ENCODE peak calls at places on chromosomes 12 and 14, in four cellular contexts. O is KBM-7, Q is hypothalamus, R is globus pallidus. H is an unnamed sample.

GRCh38 chr12:122076743-122077495 is 1.6 kb upstream of the MLXIP start:
- DNase-seq in O (no peak), Q (no peak), R (no peak), H (no peak)

GRCh38 chr14:95348395-95349080 is 28.8 kb upstream of the CLMN start:
- DNase-seq in O (no peak), Q (no peak), R (no peak), H (no peak)

GRCh38 chr14:74302160-74302628 is 540 bp downstream of the ABCD4 start:
- DNase-seq in O (peak), Q (no peak), R (peak), H (peak)

GRCh38 chr14:101475468-101476257 is 85.6 kb upstream of the DIO3 start:
- DNase-seq in O (no peak), Q (no peak), R (no peak), H (peak)

GRCh38 chr12:11727133-11727664 is 77.7 kb downstream of the ETV6 start:
- DNase-seq in O (no peak), Q (no peak), R (no peak), H (no peak)

GRCh38 chr14:32444262-32444661 is 115.2 kb downstream of the AKAP6 start:
- DNase-seq in O (no peak), Q (no peak), R (no peak), H (no peak)

GRCh38 chr14:58824106-58824505 is 186.3 kb downstream of the DACT1 start:
- DNase-seq in O (no peak), Q (no peak), R (peak), H (no peak)

GRCh38 chr12:5264006-5264405 is 167.9 kb upstream of the NTF3 start:
- DNase-seq in O (no peak), Q (no peak), R (no peak), H (no peak)

GRCh38 chr12:52496590-52497071 is 3.6 kb upstream of the KRT6A start:
- DNase-seq in O (no peak), Q (no peak), R (no peak), H (no peak)

GRCh38 chr12:13204428-13204827 is 7.9 kb downstream of the EMP1 start:
- DNase-seq in O (no peak), Q (no peak), R (no peak), H (no peak)

GRCh38 chr12:101891462-101891971 is 14.1 kb downstream of the DRAM1 start:
- DNase-seq in O (peak), Q (no peak), R (no peak), H (no peak)

GRCh38 chr12:113007166-113007565 is 28.8 kb downstream of the OAS2 start:
- DNase-seq in O (no peak), Q (no peak), R (no peak), H (no peak)

GRCh38 chr14:101962503-101962874 is 1.9 kb upstream of the DYNC1H1 start:
- DNase-seq in O (no peak), Q (no peak), R (peak), H (peak)

GRCh38 chr12:41795910-41796309 is 348.8 kb downstream of the GXYLT1 start:
- DNase-seq in O (peak), Q (no peak), R (no peak), H (no peak)

GRCh38 chr12:129659927-129660326 is 243.9 kb downstream of the TMEM132D start:
- DNase-seq in O (peak), Q (no peak), R (no peak), H (no peak)

GRCh38 chr12:112979281-112979680 is 962 bp downstream of the OAS2 start:
- DNase-seq in O (no peak), Q (no peak), R (no peak), H (no peak)

GRCh38 chr14:76456200-76456599 is 80.3 kb downstream of the ESRRB start:
- DNase-seq in O (peak), Q (no peak), R (peak), H (no peak)

GRCh38 chr14:49999216-49999761 is 106.4 kb downstream of the ARF6 start:
- DNase-seq in O (peak), Q (no peak), R (peak), H (peak)

GRCh38 chr12:5376591-5377207 is 55.2 kb upstream of the NTF3 start:
- DNase-seq in O (no peak), Q (no peak), R (no peak), H (no peak)

GRCh38 chr14:21680072-21680471 is 6.5 kb upstream of the OR4E1 start:
- DNase-seq in O (no peak), Q (no peak), R (no peak), H (no peak)

GRCh38 chr14:100381386-100382105 is 58.4 kb downstream of the SLC25A47 start:
- DNase-seq in O (no peak), Q (no peak), R (no peak), H (no peak)

GRCh38 chr12:31363416-31363809 is 37.5 kb upstream of the SINHCAF start:
- DNase-seq in O (no peak), Q (no peak), R (no peak), H (no peak)

GRCh38 chr12:45131506-45131905 is 80.6 kb upstream of the DBX2 start:
- DNase-seq in O (no peak), Q (no peak), R (peak), H (peak)

GRCh38 chr12:11959117-11959823 is 111.5 kb upstream of the BCL2L14 start:
- DNase-seq in O (no peak), Q (no peak), R (no peak), H (no peak)

GRCh38 chr14:60095781-60096450 is 4.2 kb downstream of the PCNX4 start:
- DNase-seq in O (no peak), Q (no peak), R (no peak), H (no peak)